ENCODE peak calls at places on chromosomes 4 and X, in five cellular contexts. R is hepatocyte, L is mucosa of descending colon, I is AG04449, U is psoas muscle. C is an unnamed sample.

GRCh38 chrX:48816014-48816810 is 10.1 kb upstream of the ERAS start:
- DNase-seq in R (no peak), L (no peak), I (no peak), U (no peak), C (no peak)

GRCh38 chrX:75303795-75304194 is 29.9 kb downstream of the UPRT start:
- DNase-seq in R (no peak), L (no peak), I (peak; percentile 64), U (no peak), C (peak; percentile 87)

GRCh38 chr4:36206012-36206411 is 38.3 kb downstream of the ARAP2 start:
- DNase-seq in R (no peak), L (no peak), I (no peak), U (no peak), C (no peak)

GRCh38 chrX:10325606-10326005 is 168.8 kb downstream of the CLCN4 start:
- DNase-seq in R (no peak), L (no peak), I (peak; percentile 1), U (no peak), C (peak; percentile 59)

GRCh38 chr4:128597515-128597914 is 212.0 kb upstream of the JADE1 start:
- DNase-seq in R (no peak), L (no peak), I (no peak), U (no peak), C (no peak)

GRCh38 chr4:66930216-66930615 is 615.1 kb downstream of the CENPC start:
- DNase-seq in R (no peak), L (no peak), I (no peak), U (no peak), C (no peak)

GRCh38 chr4:144582105-144582850 is 63.7 kb upstream of the HHIP start:
- DNase-seq in R (no peak), L (no peak), I (no peak), U (no peak), C (peak; percentile 63)

GRCh38 chrX:3468031-3468430 is 121.6 kb upstream of the MXRA5 start:
- DNase-seq in R (no peak), L (no peak), I (no peak), U (no peak), C (no peak)

GRCh38 chrX:1507511-1508463 is 29.2 kb downstream of the P2RY8 start:
- DNase-seq in R (no peak), L (peak; percentile 37), I (no peak), U (no peak), C (no peak)

GRCh38 chr4:132123870-132124623 is 1025.0 kb upstream of the PCDH10 start:
- DNase-seq in R (no peak), L (no peak), I (no peak), U (no peak), C (peak; percentile 56)

GRCh38 chrX:136711147-136711546 is 63.2 kb downstream of the CD40LG start:
- DNase-seq in R (peak; percentile 26), L (peak; percentile 46), I (no peak), U (peak; percentile 34), C (peak; percentile 49)

GRCh38 chr4:152417648-152418047 is 118.2 kb downstream of the FBXW7 start:
- DNase-seq in R (no peak), L (no peak), I (no peak), U (no peak), C (no peak)

GRCh38 chr4:114598191-114599121 is at the start of gene UGT8:
- DNase-seq in R (peak; percentile 78), L (peak; percentile 93), I (no peak), U (peak; percentile 17), C (peak; percentile 1)

GRCh38 chr4:76053730-76054129 is 17.9 kb upstream of the CXCL11 start:
- DNase-seq in R (no peak), L (no peak), I (no peak), U (no peak), C (no peak)

GRCh38 chr4:163251204-163251603 is 81.2 kb downstream of the NPY1R start:
- DNase-seq in R (no peak), L (no peak), I (no peak), U (no peak), C (no peak)

GRCh38 chrX:121052122-121052521 is 4.7 kb downstream of the GLUD2 start:
- DNase-seq in R (no peak), L (no peak), I (no peak), U (no peak), C (no peak)

GRCh38 chr4:31089815-31090214 is 369.6 kb downstream of the PCDH7 start:
- DNase-seq in R (peak; percentile 56), L (no peak), I (no peak), U (no peak), C (peak; percentile 42)

GRCh38 chr4:138789796-138790195 is 225.8 kb upstream of the NOCT start:
- DNase-seq in R (no peak), L (no peak), I (no peak), U (no peak), C (no peak)

GRCh38 chr4:89134775-89135319 is 23.5 kb downstream of the TIGD2 start:
- DNase-seq in R (peak; percentile 73), L (no peak), I (peak; percentile 67), U (no peak), C (peak; percentile 59)

GRCh38 chr4:159516556-159516955 is 413.7 kb downstream of the RAPGEF2 start:
- DNase-seq in R (no peak), L (no peak), I (no peak), U (no peak), C (peak; percentile 60)

GRCh38 chr4:8738471-8738931 is 133.1 kb downstream of the HMX1 start:
- DNase-seq in R (no peak), L (no peak), I (no peak), U (no peak), C (no peak)

GRCh38 chr4:56990109-56990508 is 11.4 kb downstream of the POLR2B start:
- DNase-seq in R (no peak), L (no peak), I (no peak), U (no peak), C (peak; percentile 56)

GRCh38 chr4:63619771-63620170 is 789.5 kb downstream of the TECRL start:
- DNase-seq in R (no peak), L (no peak), I (no peak), U (no peak), C (no peak)

GRCh38 chr4:164345756-164346155 is 408.2 kb upstream of the SMIM31 start:
- DNase-seq in R (no peak), L (no peak), I (no peak), U (no peak), C (no peak)

GRCh38 chr4:40299704-40300336 is 35.3 kb upstream of the CHRNA9 start:
- DNase-seq in R (no peak), L (no peak), I (no peak), U (no peak), C (no peak)

GRCh38 chr4:121698119-121698732 is 1.4 kb upstream of the ANXA5 start:
- DNase-seq in R (no peak), L (no peak), I (no peak), U (peak; percentile 33), C (no peak)

GRCh38 chr4:25654971-25655963 is at the start of gene SLC34A2:
- DNase-seq in R (peak; percentile 63), L (peak; percentile 10), I (no peak), U (no peak), C (no peak)

GRCh38 chr4:67151376-67152343 is 393.6 kb downstream of the CENPC start:
- DNase-seq in R (no peak), L (no peak), I (no peak), U (no peak), C (no peak)

GRCh38 chr4:13182136-13182535 is 302.0 kb downstream of the RAB28 start:
- DNase-seq in R (no peak), L (no peak), I (no peak), U (no peak), C (no peak)

GRCh38 chr4:52861879-52862604 is at the start of gene RASL11B:
- DNase-seq in R (peak; percentile 93), L (peak; percentile 88), I (no peak), U (peak; percentile 87), C (peak; percentile 44)

GRCh38 chr4:86558258-86558657 is 35.9 kb upstream of the PTPN13 start:
- DNase-seq in R (no peak), L (no peak), I (no peak), U (no peak), C (no peak)

GRCh38 chr4:128287871-128288688 is 467 bp upstream of the PGRMC2 start:
- DNase-seq in R (peak; percentile 100), L (peak; percentile 100), I (peak; percentile 97), U (peak; percentile 99), C (peak; percentile 99)

GRCh38 chr4:48041535-48042137 is 25.1 kb downstream of the NIPAL1 start:
- DNase-seq in R (no peak), L (peak; percentile 52), I (no peak), U (no peak), C (no peak)

GRCh38 chrX:37753384-37753783 is 26.5 kb upstream of the CYBB start:
- DNase-seq in R (no peak), L (no peak), I (no peak), U (no peak), C (no peak)

DNA sequence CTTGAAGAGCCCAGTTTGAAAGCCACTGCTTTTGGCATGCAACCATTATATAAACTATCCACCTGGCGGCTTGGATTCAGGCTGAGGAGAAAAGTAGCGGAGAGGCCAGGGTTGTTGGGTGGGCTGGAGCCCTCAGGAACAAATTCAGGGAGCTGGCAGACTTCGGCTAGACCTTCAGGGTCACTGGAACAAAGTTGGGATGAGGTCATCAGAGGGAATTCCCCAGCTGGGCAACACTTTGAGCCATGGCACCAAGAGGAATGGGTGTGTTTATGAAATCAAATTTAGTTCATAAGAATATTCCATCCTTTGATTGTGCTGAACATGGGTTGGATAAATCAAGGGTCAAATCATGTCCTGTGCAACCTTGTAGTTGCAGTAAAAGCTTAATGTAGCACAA is 22.0 kb downstream of the MTMR1 start:
- DNase-seq in R (no peak), L (no peak), I (no peak), U (no peak), C (no peak)
- TF ChIP-seq CTCF in R (no peak), L (no peak), I (no peak), U (no peak), C (no peak)

GRCh38 chr4:123352240-123352945 is 44.2 kb upstream of the SPRY1 start:
- DNase-seq in R (no peak), L (no peak), I (peak; percentile 5), U (no peak), C (peak; percentile 80)
- H3K4me3 ChIP-seq in R (no peak overlapping the region), L (no peak overlapping the region), I (no peak overlapping the region), U (peak overlapping the region; percentile 8), C (no peak overlapping the region)

GRCh38 chr4:84565951-84566350 is 17.0 kb upstream of the CDS1 start:
- DNase-seq in R (no peak), L (no peak), I (no peak), U (no peak), C (no peak)

GRCh38 chr4:84568496-84568895 is 14.4 kb upstream of the CDS1 start:
- DNase-seq in R (no peak), L (no peak), I (no peak), U (no peak), C (peak; percentile 16)

GRCh38 chr4:84562156-84562555 is 20.8 kb upstream of the CDS1 start:
- DNase-seq in R (no peak), L (no peak), I (no peak), U (no peak), C (no peak)

DNA sequence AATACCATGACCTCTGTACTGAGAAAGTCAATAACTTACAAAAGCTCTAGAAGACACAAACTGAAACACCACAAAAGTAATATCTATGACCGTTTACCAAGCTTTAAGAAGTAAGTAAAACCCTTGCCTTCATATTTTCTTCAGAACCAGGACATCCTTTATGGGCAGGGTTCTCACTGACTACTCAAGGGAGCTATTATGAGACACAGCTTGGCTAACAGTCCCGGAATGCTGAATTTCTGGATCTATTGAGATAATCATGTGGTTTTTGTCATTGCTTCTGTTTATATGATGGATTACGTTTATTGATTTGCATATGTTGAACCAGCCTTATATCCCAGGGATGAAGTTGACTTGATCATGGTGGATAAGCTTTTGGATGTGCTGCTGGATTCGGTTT is 19.9 kb upstream of the CDS1 start:
- DNase-seq in R (no peak), L (no peak), I (no peak), U (no peak), C (no peak)
- TF ChIP-seq CTCF in R (no peak), L (no peak), I (no peak), U (no peak), C (no peak)

GRCh38 chr4:113594231-113594556 is 167.3 kb downstream of the CAMK2D start:
- DNase-seq in R (no peak), L (no peak), I (no peak), U (no peak), C (no peak)
- H3K4me3 ChIP-seq in R (no peak overlapping the region), L (no peak overlapping the region), I (no peak overlapping the region), U (no peak overlapping the region), C (no peak overlapping the region)